ENCODE peak calls at places on chromosomes 11 and 22, in nine cellular contexts. N, H, S, J, V, Q, L, F and B are unnamed samples.

GRCh38 chr22:30210235-30210831 is 36.2 kb downstream of the LIF start:
- DNase-seq in N (no peak), H (no peak), S (peak), J (peak), V (no peak), Q (no peak), L (no peak), F (peak), B (no peak)

GRCh38 chr11:109237636-109238035 is 184.4 kb upstream of the C11orf87 start:
- DNase-seq in N (no peak), H (no peak), S (no peak), J (peak), V (no peak), Q (no peak), L (no peak), F (peak), B (no peak)

GRCh38 chr11:61509058-61510029 is 795 bp downstream of the LRRC10B start:
- DNase-seq in N (no peak), H (peak), S (peak), J (peak), V (peak), Q (no peak), L (peak), F (peak), B (no peak)

GRCh38 chr11:26063915-26064314 is 268.0 kb upstream of the ANO3 start:
- DNase-seq in N (no peak), H (no peak), S (no peak), J (no peak), V (no peak), Q (no peak), L (no peak), F (no peak), B (no peak)

GRCh38 chr22:37431811-37432707 is 4.8 kb upstream of the ELFN2 start:
- DNase-seq in N (no peak), H (no peak), S (no peak), J (peak), V (no peak), Q (no peak), L (no peak), F (peak), B (peak)

GRCh38 chr11:63915961-63916836 is 765 bp downstream of the RCOR2 start:
- DNase-seq in N (no peak), H (no peak), S (peak), J (peak), V (peak), Q (peak), L (peak), F (no peak), B (no peak)

GRCh38 chr11:70608568-70609314 is 210.4 kb downstream of the CTTN start:
- DNase-seq in N (no peak), H (no peak), S (no peak), J (peak), V (no peak), Q (no peak), L (no peak), F (peak), B (no peak)

GRCh38 chr11:44936527-44936926 is 14.2 kb downstream of the TP53I11 start:
- DNase-seq in N (peak), H (peak), S (peak), J (peak), V (peak), Q (peak), L (peak), F (peak), B (peak)

GRCh38 chr11:45151362-45151982 is 5.0 kb downstream of the PRDM11 start:
- DNase-seq in N (no peak), H (no peak), S (no peak), J (no peak), V (no peak), Q (no peak), L (no peak), F (no peak), B (no peak)

GRCh38 chr11:119025099-119025473 is 5.6 kb downstream of the SLC37A4 start:
- DNase-seq in N (no peak), H (no peak), S (no peak), J (no peak), V (no peak), Q (no peak), L (no peak), F (no peak), B (no peak)

GRCh38 chr11:16981651-16982194 is 32.5 kb downstream of the PLEKHA7 start:
- DNase-seq in N (no peak), H (peak), S (peak), J (peak), V (no peak), Q (no peak), L (no peak), F (peak), B (peak)

GRCh38 chr22:33865248-33865647 is 55.0 kb downstream of the LARGE1 start:
- DNase-seq in N (no peak), H (no peak), S (no peak), J (no peak), V (no peak), Q (no peak), L (no peak), F (no peak), B (no peak)

GRCh38 chr11:118953265-118953664 is 2.8 kb upstream of the UPK2 start:
- DNase-seq in N (no peak), H (no peak), S (peak), J (peak), V (peak), Q (no peak), L (peak), F (peak), B (no peak)

GRCh38 chr11:120235024-120235628 is 4.8 kb upstream of the POU2F3 start:
- DNase-seq in N (no peak), H (peak), S (no peak), J (peak), V (peak), Q (no peak), L (peak), F (peak), B (no peak)

GRCh38 chr22:39098576-39098975 is 1.5 kb downstream of the APOBEC3H start:
- DNase-seq in N (no peak), H (no peak), S (no peak), J (no peak), V (no peak), Q (no peak), L (no peak), F (no peak), B (no peak)